ENCODE peak calls at places on chromosome 12, in four cellular contexts. D, I, H and C are unnamed samples.

GRCh38 chr12:92629349-92630065 is 73.3 kb upstream of the PLEKHG7 start:
- DNase-seq in H (no peak), D (no peak), I (no peak), C (peak)

GRCh38 chr12:7142057-7142644 is 12.0 kb downstream of the CLSTN3 start:
- DNase-seq in I (no peak), H (peak), D (peak), C (peak)

GRCh38 chr12:1914116-1914911 is 4.1 kb downstream of the CACNA2D4 start:
- DNase-seq in D (no peak), I (no peak), H (peak), C (no peak)

GRCh38 chr12:43847427-43847826 is 11.5 kb downstream of the TMEM117 start:
- DNase-seq in I (no peak), H (no peak), D (no peak), C (peak)

GRCh38 chr12:24630446-24630845 is 318.5 kb downstream of the BCAT1 start:
- DNase-seq in D (no peak), H (no peak), I (no peak), C (no peak)

GRCh38 chr12:23523339-23523738 is 426.1 kb downstream of the SOX5 start:
- DNase-seq in D (no peak), I (no peak), H (no peak), C (no peak)

GRCh38 chr12:10153271-10154144 is 18.4 kb downstream of the OLR1 start:
- DNase-seq in H (peak), I (peak), D (peak), C (peak)

GRCh38 chr12:50101663-50102062 is 2.1 kb upstream of the GPD1 start:
- DNase-seq in D (no peak), I (no peak), H (no peak), C (peak)

GRCh38 chr12:92927436-92928116 is 1.5 kb downstream of the EEA1 start:
- DNase-seq in I (no peak), D (no peak), H (peak), C (peak)

GRCh38 chr12:18799561-18799960 is 61.6 kb downstream of the CAPZA3 start:
- DNase-seq in I (no peak), D (no peak), H (no peak), C (peak)

GRCh38 chr12:83224012-83224411 is 537.3 kb downstream of the TMTC2 start:
- DNase-seq in I (no peak), D (no peak), H (no peak), C (no peak)

GRCh38 chr12:101051901-101052550 is 158.0 kb downstream of the SLC5A8 start:
- DNase-seq in I (no peak), D (no peak), H (no peak), C (peak)

GRCh38 chr12:45483571-45483970 is 245.9 kb upstream of the ARID2 start:
- DNase-seq in D (no peak), I (peak), H (no peak), C (peak)

GRCh38 chr12:44858456-44858855 is 17.7 kb downstream of the NELL2 start:
- DNase-seq in I (no peak), H (no peak), D (no peak), C (no peak)

GRCh38 chr12:25388216-25388615 is 137.5 kb upstream of the KRAS start:
- DNase-seq in D (no peak), I (no peak), H (peak), C (peak)

GRCh38 chr12:121278450-121279375 is 17.8 kb downstream of the CAMKK2 start:
- DNase-seq in H (no peak), I (no peak), D (no peak), C (peak)

GRCh38 chr12:94092516-94093241 is 55.7 kb upstream of the PLXNC1 start:
- DNase-seq in I (no peak), H (no peak), D (no peak), C (peak)

GRCh38 chr12:32455607-32456063 is 56.3 kb downstream of the FGD4 start:
- DNase-seq in D (peak), H (peak), I (no peak), C (peak)

GRCh38 chr12:66329941-66330340 is 27.6 kb downstream of the HELB start:
- DNase-seq in I (no peak), D (no peak), H (no peak), C (peak)

GRCh38 chr12:3261782-3262359 is 184.7 kb downstream of the TSPAN9 start:
- DNase-seq in I (no peak), D (no peak), H (no peak), C (peak)
- TF ChIP-seq CTCF in I (peak), D (peak), H (no peak), C (peak)

GRCh38 chr12:95966287-95966870 is 23.2 kb downstream of the AMDHD1 start:
- DNase-seq in D (no peak), I (no peak), H (no peak), C (no peak)

GRCh38 chr12:95967301-95967700 is 24.2 kb downstream of the AMDHD1 start:
- DNase-seq in I (no peak), H (no peak), D (no peak), C (no peak)

GRCh38 chr12:95960241-95960640 is 17.1 kb downstream of the AMDHD1 start:
- DNase-seq in I (no peak), H (no peak), D (no peak), C (no peak)

GRCh38 chr12:95959107-95959506 is 16.0 kb downstream of the AMDHD1 start:
- DNase-seq in I (no peak), D (no peak), H (no peak), C (peak)

DNA sequence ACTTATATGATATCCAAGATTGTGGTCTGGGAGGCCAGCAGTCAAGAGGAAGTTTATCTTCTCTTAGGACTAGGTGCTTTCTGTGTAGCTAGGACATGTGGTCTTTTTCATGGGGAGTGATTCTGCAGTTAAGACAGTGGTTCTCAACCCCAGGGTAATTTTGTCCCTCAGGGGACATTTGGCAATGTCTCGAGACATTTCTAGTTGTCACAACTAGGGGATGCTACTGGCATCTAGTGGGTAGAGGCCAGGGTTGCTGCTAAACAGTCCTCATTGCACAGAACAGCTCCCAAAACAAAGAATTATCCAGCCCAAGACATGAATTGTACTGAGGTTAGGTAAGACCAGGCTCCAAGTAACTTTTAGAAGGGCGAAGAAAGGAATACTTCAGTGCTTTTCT is 20.0 kb downstream of the AMDHD1 start:
- DNase-seq in I (no peak), H (no peak), D (no peak), C (no peak)
- TF ChIP-seq CTCF in I (no peak), H (no peak), D (no peak), C (no peak)

DNA sequence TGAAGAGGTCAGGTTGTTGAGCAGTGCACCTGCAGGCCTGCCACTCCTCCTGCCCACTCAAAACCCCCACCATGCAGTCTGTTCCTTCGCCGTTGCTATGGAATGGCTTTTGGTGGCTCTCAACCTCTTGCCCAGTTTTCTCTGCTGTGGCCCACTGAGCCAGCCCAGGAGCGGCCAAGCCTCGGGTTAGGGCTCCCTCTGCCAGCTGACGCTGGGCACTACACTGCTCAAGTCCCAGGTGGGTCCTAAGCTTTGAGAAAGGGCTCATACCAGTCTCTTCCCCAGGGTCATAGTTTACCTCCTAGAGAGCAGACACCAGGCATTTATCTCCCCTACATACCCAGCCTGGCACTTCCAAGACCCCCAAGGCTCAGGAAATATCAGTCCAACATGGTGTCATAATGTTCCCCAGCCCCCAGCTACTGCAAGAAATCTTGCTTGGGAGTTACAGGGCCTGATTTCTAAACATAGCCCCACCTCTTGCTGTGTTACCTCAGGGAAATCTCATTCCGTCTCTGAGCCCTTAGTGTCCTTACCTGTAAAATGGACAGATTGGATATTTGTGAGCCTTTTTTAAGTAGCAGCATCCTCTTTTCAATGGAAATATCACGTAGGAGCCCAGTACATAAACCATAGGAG is 59.4 kb downstream of the TSPAN11 start:
- DNase-seq in I (no peak), D (peak), H (peak), C (peak)
- TF ChIP-seq CTCF in I (peak), D (peak), H (peak), C (peak)

GRCh38 chr12:128524439-128524838 is 257.5 kb downstream of the TMEM132C start:
- DNase-seq in I (no peak), D (no peak), H (no peak), C (no peak)
- TF ChIP-seq CTCF in I (no peak), D (no peak), H (no peak), C (no peak)